ENCODE peak calls at places on chromosomes 12 and 14, in four cellular contexts. N is GM23248, L is PC-3, C is GM23338. I is an unnamed sample.

GRCh38 chr14:99205086-99205688 is 66.8 kb downstream of the BCL11B start:
- DNase-seq in N (no peak), L (no peak), C (no peak), I (no peak)

GRCh38 chr14:105092912-105093425 is 27.7 kb upstream of the GPR132 start:
- DNase-seq in N (peak; percentile 82), L (peak; percentile 66), C (no peak), I (no peak)

GRCh38 chr14:52391866-52392600 is 77.9 kb downstream of the PTGER2 start:
- DNase-seq in N (peak; percentile 82), L (peak; percentile 98), C (no peak), I (no peak)

GRCh38 chr12:32736445-32736844 is 19.3 kb downstream of the YARS2 start:
- DNase-seq in N (no peak), L (no peak), C (no peak), I (no peak)

GRCh38 chr12:79834712-79835376 is 100.1 kb downstream of the PPP1R12A start:
- DNase-seq in N (no peak), L (no peak), C (no peak), I (no peak)

GRCh38 chr12:18074001-18074400 is 16.0 kb downstream of the RERGL start:
- DNase-seq in N (no peak), L (peak; percentile 67), C (no peak), I (no peak)

GRCh38 chr14:104171029-104171697 is 32.8 kb downstream of the KIF26A start:
- DNase-seq in N (no peak), L (peak; percentile 51), C (peak; percentile 73), I (no peak)

GRCh38 chr12:111673503-111673902 is 12.3 kb downstream of the BRAP start:
- DNase-seq in N (peak; percentile 56), L (peak; percentile 55), C (peak; percentile 61), I (peak; percentile 37)

GRCh38 chr14:103091041-103091882 is 3.3 kb upstream of the EXOC3L4 start:
- DNase-seq in N (peak; percentile 62), L (peak; percentile 56), C (peak; percentile 70), I (peak; percentile 62)

GRCh38 chr12:30874455-30875313 is 51.9 kb upstream of the TSPAN11 start:
- DNase-seq in N (no peak), L (no peak), C (no peak), I (no peak)

GRCh38 chr14:68193970-68194634 is 374.5 kb downstream of the RAD51B start:
- DNase-seq in N (no peak), L (no peak), C (no peak), I (no peak)

GRCh38 chr12:45220366-45220931 is 4.6 kb downstream of the ANO6 start:
- DNase-seq in N (no peak), L (peak; percentile 62), C (no peak), I (no peak)

GRCh38 chr14:65211341-65211987 is 109.1 kb upstream of the MAX start:
- DNase-seq in N (peak; percentile 85), L (peak; percentile 85), C (no peak), I (no peak)

GRCh38 chr12:29591140-29592020 is 93.9 kb upstream of the OVCH1 start:
- DNase-seq in N (peak; percentile 69), L (no peak), C (peak; percentile 77), I (no peak)

GRCh38 chr14:92400579-92401444 is 77.8 kb downstream of the SLC24A4 start:
- DNase-seq in N (no peak), L (no peak), C (no peak), I (peak; percentile 61)

GRCh38 chr14:74562515-74563232 is 49.4 kb downstream of the LTBP2 start:
- DNase-seq in N (no peak), L (no peak), C (peak; percentile 68), I (no peak)

DNA sequence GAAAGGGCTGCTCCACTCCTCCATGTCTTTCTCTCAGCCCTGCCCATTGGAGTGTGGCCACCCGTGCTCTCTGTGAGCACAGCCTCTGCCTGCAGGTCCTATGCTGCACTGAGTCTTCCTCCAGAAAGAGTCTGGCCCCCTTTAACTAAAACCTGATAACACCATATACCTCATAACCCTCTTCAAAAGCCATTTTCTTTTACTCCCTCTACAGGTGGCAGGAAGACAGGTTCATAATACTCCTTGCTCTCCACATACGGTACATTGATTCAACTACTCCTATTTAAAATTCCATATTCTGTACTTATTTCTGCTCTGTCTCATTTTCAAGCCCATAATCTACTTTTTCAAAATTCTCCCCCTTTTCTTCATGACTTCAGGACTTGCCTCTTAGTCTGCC is 144.0 kb downstream of the HELB start:
- DNase-seq in N (no peak), L (no peak), C (no peak), I (peak; percentile 10)
- H3K9me2 ChIP-seq in N (no peaks in the 10 kb centered on the region), L (no peaks in the 10 kb centered on the region), C (peaks cover 9% of the 10 kb centered on the region), I (no peaks in the 10 kb centered on the region)

GRCh38 chr12:104693493-104693892 is 236.7 kb downstream of the CHST11 start:
- DNase-seq in N (no peak), L (no peak), C (no peak), I (no peak)

GRCh38 chr12:104692335-104693218 is 235.8 kb downstream of the CHST11 start:
- DNase-seq in N (no peak), L (no peak), C (no peak), I (no peak)

GRCh38 chr12:104695453-104696148 is 238.9 kb downstream of the CHST11 start:
- DNase-seq in N (peak; percentile 97), L (no peak), C (no peak), I (peak; percentile 27)

GRCh38 chr12:104694711-104695110 is 238.0 kb downstream of the CHST11 start:
- DNase-seq in N (peak; percentile 48), L (no peak), C (no peak), I (no peak)

GRCh38 chr12:104694161-104694560 is 237.4 kb downstream of the CHST11 start:
- DNase-seq in N (peak; percentile 68), L (no peak), C (no peak), I (no peak)
- H3K79me2 ChIP-seq in N (no peaks in the 10 kb centered on the region), L (no peaks in the 10 kb centered on the region), C (no peaks in the 10 kb centered on the region), I (no peaks in the 10 kb centered on the region)

GRCh38 chr12:58616618-58617017 is 303.7 kb downstream of the LRIG3 start:
- DNase-seq in N (no peak), L (no peak), C (no peak), I (no peak)
- H4K20me1 ChIP-seq in N (no peaks in the 10 kb centered on the region), L (no peaks in the 10 kb centered on the region), C (no peaks in the 10 kb centered on the region), I (no peaks in the 10 kb centered on the region)

GRCh38 chr14:36579573-36580140 is 2.8 kb downstream of the NKX2-8 start:
- DNase-seq in N (no peak), L (no peak), C (peak; percentile 65), I (no peak)
- H3K9me2 ChIP-seq in N (no peaks in the 10 kb centered on the region), L (no peaks in the 10 kb centered on the region), C (no peaks in the 10 kb centered on the region), I (no peaks in the 10 kb centered on the region)

I was measured in OCI-LY7.